ENCODE peak calls at places on chromosomes 13 and 19, in ten cellular contexts. D is activated T-cell treated with anti-CD3 and anti-CD28 coated beads, Interleukin-2, amount 50 U/mL, for 72 hours; O is fibroblast of the conjunctiva; G is T-cell; S is CD4-positive, alpha-beta T cell; M is neural progenitor cell; H is stimulated activated CD8-positive, alpha-beta memory T cell treated with anti-CD3 and anti-CD28 coated beads, Interleukin-12 subunit alpha, Interleukin-12 subunit beta, amount 100 ng/mL, for 1 hour; B is T-helper 1 cell; L is stimulated activated CD4-positive, alpha-beta T cell treated with anti-CD3 and anti-CD28 coated beads, TNF-alpha, amount 100 ng/mL, for 48 hours; R is uterus. J is an unnamed sample.

GRCh38 chr13:48273346-48273745 is 30.2 kb upstream of the RB1 start:
- DNase-seq in S (no peak), B (no peak), M (no peak), H (no peak), L (no peak), R (no peak), G (no peak), D (no peak), O (no peak), J (no peak)

GRCh38 chr19:52896431-52897148 is 845 bp downstream of the ZNF320 start:
- DNase-seq in H (no peak), G (no peak), S (no peak), B (no peak), M (peak; percentile 41), R (peak; percentile 34), D (no peak), L (no peak), O (no peak), J (peak; percentile 9)

GRCh38 chr13:43316997-43317396 is 293.6 kb downstream of the DNAJC15 start:
- DNase-seq in L (no peak), H (no peak), M (peak; percentile 20), S (no peak), D (no peak), O (peak; percentile 49), R (no peak), B (no peak), G (no peak), J (peak; percentile 23)

GRCh38 chr19:18202759-18203407 is 959 bp downstream of the RAB3A start:
- DNase-seq in G (no peak), D (no peak), L (no peak), M (peak; percentile 48), B (no peak), H (no peak), O (no peak), R (peak; percentile 48), S (no peak), J (no peak)

GRCh38 chr19:30085394-30085793 is 143.4 kb downstream of the URI1 start:
- DNase-seq in R (no peak), M (peak; percentile 47), L (no peak), B (no peak), G (no peak), H (no peak), O (no peak), S (no peak), D (peak; percentile 21), J (no peak)

GRCh38 chr13:97005631-97006262 is 11.5 kb upstream of the OXGR1 start:
- DNase-seq in B (no peak), O (no peak), R (no peak), H (no peak), D (no peak), G (no peak), L (no peak), M (no peak), S (no peak), J (no peak)

GRCh38 chr19:5578094-5578846 is 10.5 kb upstream of the TINCR start:
- DNase-seq in O (peak; percentile 17), D (peak; percentile 81), G (peak; percentile 64), M (peak; percentile 85), S (peak; percentile 68), B (peak; percentile 63), L (peak; percentile 72), H (peak; percentile 53), R (peak; percentile 64), J (peak; percentile 58)

GRCh38 chr19:37932985-37933953 is 26.3 kb downstream of the SIPA1L3 start:
- DNase-seq in S (no peak), O (no peak), R (no peak), B (no peak), D (no peak), M (peak; percentile 15), G (no peak), L (no peak), H (no peak), J (no peak)

GRCh38 chr13:42318570-42318969 is 46.6 kb downstream of the AKAP11 start:
- DNase-seq in B (no peak), S (no peak), R (no peak), H (no peak), L (no peak), D (no peak), O (no peak), M (no peak), G (no peak), J (no peak)

GRCh38 chr13:90068658-90069057 is 1278.8 kb upstream of the MIR17HG start:
- DNase-seq in B (no peak), S (no peak), M (no peak), O (no peak), R (no peak), D (no peak), L (no peak), G (no peak), H (no peak), J (no peak)

J was measured in tibial nerve.